ENCODE peak calls at places on chromosomes 7 and 10, in seven cellular contexts. One of them, this sample, is unnamed.

GRCh38 chr10:73837072-73837471 is 25.7 kb upstream of the NDST2 start:
- DNase-seq in HFFc6: peak
- DNase-seq in endothelial cell: no peak
- DNase-seq in WTC11: no peak
- DNase-seq in thoracic aorta: no peak
- DNase-seq in testis: no peak
- DNase-seq in mesothelial cell of epicardium: no peak
- DNase-seq in this sample: no peak

GRCh38 chr10:128568979-128569378 is 442.8 kb upstream of the MKI67 start:
- DNase-seq in HFFc6: no peak
- DNase-seq in endothelial cell: no peak
- DNase-seq in WTC11: no peak
- DNase-seq in thoracic aorta: no peak
- DNase-seq in testis: no peak
- DNase-seq in mesothelial cell of epicardium: no peak
- DNase-seq in this sample: no peak

GRCh38 chr10:104322416-104322782 is 15.9 kb downstream of the ITPRIP start:
- DNase-seq in HFFc6: no peak
- DNase-seq in endothelial cell: no peak
- DNase-seq in WTC11: no peak
- DNase-seq in thoracic aorta: no peak
- DNase-seq in testis: no peak
- DNase-seq in mesothelial cell of epicardium: no peak
- DNase-seq in this sample: no peak

GRCh38 chr7:144670251-144670650 is 165.6 kb downstream of the TPK1 start:
- DNase-seq in HFFc6: no peak
- DNase-seq in endothelial cell: no peak
- DNase-seq in WTC11: no peak
- DNase-seq in thoracic aorta: no peak
- DNase-seq in testis: no peak
- DNase-seq in mesothelial cell of epicardium: no peak
- DNase-seq in this sample: no peak

GRCh38 chr10:127345231-127345965 is 149.0 kb upstream of the INSYN2A start:
- DNase-seq in HFFc6: no peak
- DNase-seq in endothelial cell: no peak
- DNase-seq in WTC11: no peak
- DNase-seq in thoracic aorta: no peak
- DNase-seq in testis: no peak
- DNase-seq in mesothelial cell of epicardium: no peak
- DNase-seq in this sample: no peak

GRCh38 chr10:132539431-132539839 is 1.8 kb downstream of the INPP5A start:
- DNase-seq in HFFc6: no peak
- DNase-seq in endothelial cell: no peak
- DNase-seq in WTC11: peak
- DNase-seq in thoracic aorta: peak
- DNase-seq in testis: no peak
- DNase-seq in mesothelial cell of epicardium: peak
- DNase-seq in this sample: no peak

GRCh38 chr7:15459018-15459621 is 102.7 kb downstream of the AGMO start:
- DNase-seq in HFFc6: no peak
- DNase-seq in endothelial cell: no peak
- DNase-seq in WTC11: no peak
- DNase-seq in thoracic aorta: no peak
- DNase-seq in testis: no peak
- DNase-seq in mesothelial cell of epicardium: no peak
- DNase-seq in this sample: no peak

GRCh38 chr7:14836006-14836405 is 66.5 kb downstream of the DGKB start:
- DNase-seq in HFFc6: no peak
- DNase-seq in endothelial cell: no peak
- DNase-seq in WTC11: no peak
- DNase-seq in thoracic aorta: no peak
- DNase-seq in testis: no peak
- DNase-seq in mesothelial cell of epicardium: no peak
- DNase-seq in this sample: no peak

GRCh38 chr7:107171496-107171895 is 2.7 kb downstream of the HBP1 start:
- DNase-seq in HFFc6: no peak
- DNase-seq in endothelial cell: no peak
- DNase-seq in WTC11: no peak
- DNase-seq in thoracic aorta: no peak
- DNase-seq in testis: no peak
- DNase-seq in mesothelial cell of epicardium: no peak
- DNase-seq in this sample: no peak

GRCh38 chr7:157490465-157490912 is 153.7 kb downstream of the DNAJB6 start:
- DNase-seq in HFFc6: peak
- DNase-seq in endothelial cell: no peak
- DNase-seq in WTC11: no peak
- DNase-seq in thoracic aorta: no peak
- DNase-seq in testis: no peak
- DNase-seq in mesothelial cell of epicardium: no peak
- DNase-seq in this sample: no peak

GRCh38 chr10:44723082-44723481 is 188.1 kb upstream of the TMEM72 start:
- DNase-seq in HFFc6: no peak
- DNase-seq in endothelial cell: no peak
- DNase-seq in WTC11: no peak
- DNase-seq in thoracic aorta: no peak
- DNase-seq in testis: no peak
- DNase-seq in mesothelial cell of epicardium: no peak
- DNase-seq in this sample: no peak

GRCh38 chr7:129244220-129244619 is 19.4 kb downstream of the AHCYL2 start:
- DNase-seq in HFFc6: no peak
- DNase-seq in endothelial cell: no peak
- DNase-seq in WTC11: no peak
- DNase-seq in thoracic aorta: no peak
- DNase-seq in testis: no peak
- DNase-seq in mesothelial cell of epicardium: no peak
- DNase-seq in this sample: no peak

GRCh38 chr10:48606530-48607355 is 1.9 kb upstream of the ARHGAP22 start:
- DNase-seq in HFFc6: peak
- DNase-seq in endothelial cell: no peak
- DNase-seq in WTC11: no peak
- DNase-seq in thoracic aorta: peak
- DNase-seq in testis: peak
- DNase-seq in mesothelial cell of epicardium: no peak
- DNase-seq in this sample: no peak

GRCh38 chr10:35674843-35675242 is 32.7 kb upstream of the FZD8 start:
- DNase-seq in HFFc6: no peak
- DNase-seq in endothelial cell: no peak
- DNase-seq in WTC11: no peak
- DNase-seq in thoracic aorta: no peak
- DNase-seq in testis: no peak
- DNase-seq in mesothelial cell of epicardium: no peak
- DNase-seq in this sample: no peak

GRCh38 chr7:116932566-116932965 is 20.7 kb upstream of the ST7 start:
- DNase-seq in HFFc6: no peak
- DNase-seq in endothelial cell: no peak
- DNase-seq in WTC11: no peak
- DNase-seq in thoracic aorta: no peak
- DNase-seq in testis: no peak
- DNase-seq in mesothelial cell of epicardium: no peak
- DNase-seq in this sample: no peak

GRCh38 chr10:26437637-26438461 is at the start of gene APBB1IP:
- DNase-seq in HFFc6: peak
- DNase-seq in endothelial cell: peak
- DNase-seq in WTC11: peak
- DNase-seq in thoracic aorta: no peak
- DNase-seq in testis: peak
- DNase-seq in mesothelial cell of epicardium: no peak
- DNase-seq in this sample: no peak

GRCh38 chr7:35828817-35829216 is 28.0 kb downstream of the SEPTIN7 start:
- DNase-seq in HFFc6: no peak
- DNase-seq in endothelial cell: no peak
- DNase-seq in WTC11: no peak
- DNase-seq in thoracic aorta: no peak
- DNase-seq in testis: no peak
- DNase-seq in mesothelial cell of epicardium: no peak
- DNase-seq in this sample: no peak

GRCh38 chr7:129643545-129644170 is 32.1 kb downstream of the NRF1 start:
- DNase-seq in HFFc6: no peak
- DNase-seq in endothelial cell: no peak
- DNase-seq in WTC11: no peak
- DNase-seq in thoracic aorta: no peak
- DNase-seq in testis: no peak
- DNase-seq in mesothelial cell of epicardium: no peak
- DNase-seq in this sample: no peak

GRCh38 chr10:94630017-94630688 is 53.4 kb upstream of the CYP2C18 start:
- DNase-seq in HFFc6: peak
- DNase-seq in endothelial cell: no peak
- DNase-seq in WTC11: no peak
- DNase-seq in thoracic aorta: no peak
- DNase-seq in testis: no peak
- DNase-seq in mesothelial cell of epicardium: no peak
- DNase-seq in this sample: no peak
- TF ChIP-seq CTCF in HFFc6: peak
- TF ChIP-seq CTCF in endothelial cell: peak
- TF ChIP-seq CTCF in WTC11: peak
- TF ChIP-seq CTCF in thoracic aorta: peak
- TF ChIP-seq CTCF in testis: peak
- TF ChIP-seq CTCF in mesothelial cell of epicardium: peak
- TF ChIP-seq CTCF in this sample: peak

DNA sequence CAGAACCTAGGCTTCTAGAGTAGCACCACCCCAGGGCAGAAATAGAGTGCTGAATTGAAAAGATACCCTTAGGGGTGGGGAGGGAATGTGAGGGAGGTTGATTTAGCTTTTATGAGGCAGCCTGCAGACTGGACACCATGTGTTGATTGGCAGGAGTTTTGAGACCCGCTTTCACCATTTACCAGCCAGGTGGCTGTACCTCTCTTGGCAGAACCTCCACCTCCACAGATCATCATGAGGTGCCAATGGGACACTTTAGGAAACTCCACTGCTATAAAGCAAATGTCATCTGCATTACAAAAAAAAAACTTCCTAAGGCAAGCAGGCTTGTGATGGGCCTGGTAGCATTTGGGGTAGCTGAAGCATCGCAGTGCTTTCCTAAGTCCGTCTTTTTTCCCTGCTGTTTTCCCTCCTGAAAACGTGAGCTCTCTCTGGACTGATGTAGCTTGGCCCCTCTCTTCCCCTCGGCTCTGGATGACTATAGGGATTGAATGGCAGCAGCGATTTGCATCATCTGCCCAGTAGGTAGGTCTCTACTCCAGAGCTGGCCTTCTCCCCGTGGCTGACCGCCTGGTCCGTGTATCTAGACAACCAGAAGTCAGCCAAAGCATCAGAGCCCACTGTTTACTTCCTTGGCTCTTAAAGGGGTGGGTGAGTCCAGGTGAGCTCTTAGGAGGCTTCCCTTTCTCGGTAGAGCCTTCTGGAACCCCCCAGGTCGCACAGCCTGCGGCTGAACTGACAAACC is 1.3 kb downstream of the PCBD1 start:
- DNase-seq in HFFc6: no peak
- DNase-seq in endothelial cell: no peak
- DNase-seq in WTC11: no peak
- DNase-seq in thoracic aorta: no peak
- DNase-seq in testis: no peak
- DNase-seq in mesothelial cell of epicardium: no peak
- DNase-seq in this sample: no peak
- TF ChIP-seq CTCF in HFFc6: no peak
- TF ChIP-seq CTCF in endothelial cell: no peak
- TF ChIP-seq CTCF in WTC11: no peak
- TF ChIP-seq CTCF in thoracic aorta: no peak
- TF ChIP-seq CTCF in testis: no peak
- TF ChIP-seq CTCF in mesothelial cell of epicardium: no peak
- TF ChIP-seq CTCF in this sample: no peak

DNA sequence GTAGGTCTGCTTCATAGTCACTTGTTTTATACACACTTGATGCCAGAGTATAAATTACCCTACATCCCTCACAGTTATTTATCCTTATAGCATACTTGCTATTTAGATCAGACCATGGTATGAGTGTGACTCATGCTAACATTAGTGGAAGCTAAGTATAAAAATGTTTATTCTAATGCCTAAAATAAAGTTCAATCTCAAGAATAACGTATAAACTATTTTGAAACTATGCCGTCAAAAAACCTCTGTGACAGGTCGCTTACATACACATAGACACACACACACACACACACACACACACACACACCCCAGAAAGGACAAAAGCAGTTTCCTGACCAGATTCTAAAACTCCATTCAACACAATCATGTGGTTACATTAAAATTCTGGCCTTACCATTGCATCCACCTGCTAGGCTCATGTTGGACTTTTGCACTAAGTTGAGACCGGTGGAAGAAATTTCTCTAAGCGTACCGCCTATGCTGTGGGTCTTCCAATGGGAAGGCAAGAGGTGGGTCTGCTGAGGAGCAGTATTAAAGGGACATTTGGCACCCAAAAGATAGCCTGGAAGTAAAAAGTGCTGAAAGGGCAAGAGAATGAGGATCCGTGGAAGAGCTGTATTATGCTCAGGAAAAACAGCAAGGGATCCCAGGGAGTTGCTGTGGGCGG is 5.0 kb downstream of the FOXP2 start:
- DNase-seq in HFFc6: no peak
- DNase-seq in endothelial cell: no peak
- DNase-seq in WTC11: no peak
- DNase-seq in thoracic aorta: no peak
- DNase-seq in testis: no peak
- DNase-seq in mesothelial cell of epicardium: no peak
- DNase-seq in this sample: no peak
- TF ChIP-seq CTCF in HFFc6: no peak
- TF ChIP-seq CTCF in endothelial cell: no peak
- TF ChIP-seq CTCF in WTC11: no peak
- TF ChIP-seq CTCF in thoracic aorta: no peak
- TF ChIP-seq CTCF in testis: no peak
- TF ChIP-seq CTCF in mesothelial cell of epicardium: no peak
- TF ChIP-seq CTCF in this sample: no peak

DNA sequence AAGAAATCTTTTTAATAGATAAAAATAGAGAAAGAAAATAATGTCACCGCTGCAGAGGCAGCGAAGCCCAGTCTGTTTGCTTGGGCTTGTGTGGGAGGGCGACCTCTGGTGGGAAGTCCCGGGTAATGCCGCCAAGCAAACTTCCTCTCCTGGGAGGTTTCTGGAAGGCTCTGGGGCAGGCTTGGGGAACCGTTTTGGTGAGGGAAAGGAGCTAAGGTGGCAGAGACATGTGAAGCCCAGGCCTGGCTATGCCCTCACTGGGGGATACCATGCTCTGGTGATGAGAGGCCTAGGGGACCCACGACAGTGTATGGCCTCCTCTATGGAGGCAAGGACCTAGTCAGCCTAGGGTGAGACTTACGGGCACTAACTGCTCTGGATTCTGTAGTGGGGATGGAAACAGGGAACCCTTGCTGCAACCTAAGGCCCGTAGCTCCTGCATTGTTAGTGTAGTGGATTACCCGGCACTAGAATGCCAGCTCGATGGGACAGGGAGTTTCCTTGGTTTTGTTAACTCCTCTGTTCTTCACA is 605.1 kb downstream of the LRMDA start:
- DNase-seq in HFFc6: peak
- DNase-seq in endothelial cell: peak
- DNase-seq in WTC11: peak
- DNase-seq in thoracic aorta: peak
- DNase-seq in testis: peak
- DNase-seq in mesothelial cell of epicardium: peak
- DNase-seq in this sample: peak
- TF ChIP-seq CTCF in HFFc6: peak
- TF ChIP-seq CTCF in endothelial cell: peak
- TF ChIP-seq CTCF in WTC11: peak
- TF ChIP-seq CTCF in thoracic aorta: peak
- TF ChIP-seq CTCF in testis: peak
- TF ChIP-seq CTCF in mesothelial cell of epicardium: peak
- TF ChIP-seq CTCF in this sample: peak

GRCh38 chr10:110835841-110836240 is 35.9 kb upstream of the PDCD4 start:
- DNase-seq in HFFc6: no peak
- DNase-seq in endothelial cell: no peak
- DNase-seq in WTC11: no peak
- DNase-seq in thoracic aorta: no peak
- DNase-seq in testis: no peak
- DNase-seq in mesothelial cell of epicardium: no peak
- DNase-seq in this sample: no peak
- TF ChIP-seq CTCF in HFFc6: no peak
- TF ChIP-seq CTCF in endothelial cell: no peak
- TF ChIP-seq CTCF in WTC11: no peak
- TF ChIP-seq CTCF in thoracic aorta: no peak
- TF ChIP-seq CTCF in testis: no peak
- TF ChIP-seq CTCF in mesothelial cell of epicardium: no peak
- TF ChIP-seq CTCF in this sample: no peak